ENCODE peak calls at places on chromosomes 13 and 19, in nine cellular contexts. E is neural progenitor cell, D is A549, R is heart right ventricle, Z is dorsolateral prefrontal cortex, C is pancreas, L is H7, J is AG10803, I is ovary. P is an unnamed sample.

GRCh38 chr19:11446652-11447301 is 11.3 kb downstream of the PRKCSH start:
- DNase-seq in E (peak; percentile 84), D (peak; percentile 70), R (peak; percentile 74), Z (peak; percentile 86), C (peak; percentile 84), L (peak; percentile 99), J (no peak), I (peak; percentile 56), P (peak; percentile 56)

GRCh38 chr13:102945324-102945815 is 99.5 kb downstream of the ERCC5 start:
- DNase-seq in E (no peak), D (no peak), R (no peak), Z (no peak), C (no peak), L (no peak), J (no peak), I (no peak), P (no peak)

GRCh38 chr13:52707375-52707774 is 32.2 kb downstream of the CNMD start:
- DNase-seq in E (no peak), D (no peak), R (no peak), Z (no peak), C (no peak), L (no peak), J (no peak), I (no peak), P (no peak)

GRCh38 chr19:18119243-18120105 is 21.9 kb downstream of the MAST3 start:
- DNase-seq in E (no peak), D (no peak), R (no peak), Z (no peak), C (no peak), L (peak; percentile 55), J (no peak), I (no peak), P (no peak)

GRCh38 chr19:32289566-32290210 is 55.7 kb upstream of the ZNF507 start:
- DNase-seq in E (no peak), D (no peak), R (no peak), Z (no peak), C (no peak), L (no peak), J (no peak), I (no peak), P (no peak)

GRCh38 chr19:16969127-16969526 is 57.5 kb downstream of the CPAMD8 start:
- DNase-seq in E (no peak), D (no peak), R (no peak), Z (no peak), C (no peak), L (no peak), J (no peak), I (no peak), P (no peak)

GRCh38 chr19:38263696-38264485 is 482 bp upstream of the SPINT2 start:
- DNase-seq in E (no peak), D (peak; percentile 78), R (no peak), Z (peak; percentile 66), C (peak; percentile 99), L (peak; percentile 100), J (peak; percentile 81), I (no peak), P (no peak)

GRCh38 chr13:30895773-30896172 is 10.3 kb upstream of the MEDAG start:
- DNase-seq in E (peak; percentile 22), D (no peak), R (peak; percentile 36), Z (no peak), C (no peak), L (no peak), J (peak; percentile 95), I (peak; percentile 56), P (peak; percentile 52)

GRCh38 chr19:13574933-13575332 is 68.7 kb upstream of the CACNA1A start:
- DNase-seq in E (peak; percentile 61), D (peak; percentile 12), R (no peak), Z (no peak), C (no peak), L (peak; percentile 61), J (peak; percentile 50), I (no peak), P (no peak)

GRCh38 chr19:13583753-13584152 is 77.5 kb upstream of the CACNA1A start:
- DNase-seq in E (no peak), D (no peak), R (no peak), Z (no peak), C (no peak), L (no peak), J (no peak), I (no peak), P (no peak)

GRCh38 chr19:13576726-13577125 is 70.4 kb upstream of the CACNA1A start:
- DNase-seq in E (no peak), D (no peak), R (no peak), Z (no peak), C (no peak), L (no peak), J (no peak), I (no peak), P (no peak)

GRCh38 chr19:13583114-13583513 is 76.8 kb upstream of the CACNA1A start:
- DNase-seq in E (no peak), D (no peak), R (no peak), Z (no peak), C (no peak), L (no peak), J (no peak), I (no peak), P (no peak)

DNA sequence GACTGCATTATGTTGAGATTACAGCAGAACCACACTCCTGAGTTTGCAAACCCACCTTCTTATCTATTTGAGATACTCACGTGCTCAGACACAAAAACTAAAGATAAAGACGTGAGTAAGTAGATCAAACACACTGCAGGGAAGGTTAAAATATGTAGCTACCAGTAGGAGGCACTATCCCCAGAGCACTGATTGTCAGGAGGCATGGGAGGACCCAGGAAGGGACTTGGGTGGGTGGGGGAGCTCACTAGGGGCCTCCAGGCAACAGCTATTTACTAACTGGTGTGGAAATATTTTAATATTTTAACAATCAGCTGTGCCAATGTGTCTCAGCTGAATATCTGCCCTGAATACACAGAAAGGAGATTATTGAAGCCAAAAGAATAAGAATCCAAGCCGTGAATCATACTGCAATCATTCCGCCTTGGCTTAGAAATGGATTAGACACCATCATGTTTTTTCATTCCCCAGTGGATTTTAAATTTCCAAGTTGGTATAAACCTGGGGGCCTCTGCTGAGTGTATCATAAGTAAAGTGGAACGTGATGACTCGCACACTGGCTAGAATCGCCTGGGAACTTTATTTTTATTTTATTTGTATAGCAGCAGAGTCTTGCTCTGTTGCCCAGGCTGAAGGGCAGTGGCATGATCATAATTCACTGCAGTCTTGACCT is 73.2 kb upstream of the CACNA1A start:
- DNase-seq in E (no peak), D (no peak), R (no peak), Z (no peak), C (no peak), L (no peak), J (peak; percentile 78), I (no peak), P (no peak)
- H3K4me3 ChIP-seq in E (no peak overlapping the region), D (no peak overlapping the region), R (no peak overlapping the region), Z (no peak overlapping the region), C (no peak overlapping the region), L (no peak overlapping the region), J (no peak overlapping the region), I (no peak overlapping the region), P (no peak overlapping the region)

DNA sequence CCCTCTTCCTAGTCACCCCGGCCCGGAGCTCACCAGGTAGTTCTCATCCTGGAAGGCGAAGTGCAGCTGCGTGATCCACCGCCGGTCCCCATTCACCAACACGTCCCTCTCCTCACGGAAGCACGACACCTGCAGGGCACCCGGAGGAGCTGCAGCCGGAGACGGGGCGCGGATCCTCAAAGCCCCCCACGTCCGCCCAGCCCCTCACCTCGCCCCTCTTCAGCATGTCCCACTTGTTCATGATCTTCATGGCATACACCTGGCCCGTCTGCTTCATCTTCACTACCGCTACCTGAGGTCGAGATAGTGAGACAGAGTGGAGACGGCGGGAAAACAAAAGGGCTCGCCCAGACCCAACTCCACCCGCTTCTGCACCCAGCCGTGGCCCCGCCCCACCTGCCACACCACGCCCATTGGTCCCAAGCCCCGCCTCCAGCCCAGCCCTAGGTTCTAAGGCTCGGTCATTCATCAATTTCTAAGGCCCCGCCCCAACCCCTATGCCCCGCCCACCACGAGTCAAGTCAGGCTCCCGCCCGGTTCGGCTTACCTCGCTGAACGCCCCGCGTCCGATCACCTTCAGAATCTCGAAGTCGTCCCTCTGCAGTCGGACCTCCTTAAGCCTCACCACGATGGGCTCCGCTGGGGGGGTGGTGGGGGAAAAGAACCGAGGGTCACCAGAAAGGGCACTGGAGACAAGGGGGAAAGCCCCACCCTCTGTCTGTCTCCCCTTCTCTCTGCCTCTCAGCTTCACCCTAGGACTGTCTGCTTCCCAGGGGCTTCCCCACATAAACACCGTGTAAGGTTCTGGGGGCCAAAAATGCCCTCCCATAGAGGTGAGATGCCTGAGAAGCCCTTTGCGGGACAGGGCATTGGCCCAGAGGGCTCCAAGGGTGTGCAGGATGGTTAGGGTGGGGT is 2.8 kb downstream of the DMPK start:
- DNase-seq in E (peak; percentile 96), D (peak; percentile 94), R (peak; percentile 81), Z (no peak), C (peak; percentile 98), L (peak; percentile 99), J (peak; percentile 47), I (peak; percentile 97), P (peak; percentile 78)
- H3K4me3 ChIP-seq in E (peak overlapping the region; percentile 47), D (peak overlapping the region; percentile 35), R (no peak overlapping the region), Z (no peak overlapping the region), C (no peak overlapping the region), L (peak overlapping the region; percentile 50), J (peak overlapping the region; percentile 77), I (peak overlapping the region; percentile 50), P (peak overlapping the region; percentile 75)

GRCh38 chr19:48480151-48480475 is 10.9 kb downstream of the CYTH2 start:
- DNase-seq in E (no peak), D (no peak), R (peak; percentile 72), Z (peak; percentile 70), C (peak; percentile 87), L (peak; percentile 69), J (peak; percentile 41), I (peak; percentile 73), P (peak; percentile 70)

GRCh38 chr19:48481846-48482639 is 12.9 kb downstream of the CYTH2 start:
- DNase-seq in E (no peak), D (no peak), R (no peak), Z (no peak), C (no peak), L (no peak), J (peak; percentile 55), I (no peak), P (no peak)

GRCh38 chr19:48480476-48481190 is 11.5 kb downstream of the CYTH2 start:
- DNase-seq in E (no peak), D (no peak), R (peak; percentile 64), Z (peak; percentile 53), C (peak; percentile 81), L (peak; percentile 69), J (peak; percentile 39), I (peak; percentile 65), P (peak; percentile 56)

GRCh38 chr19:48479686-48480085 is 10.5 kb downstream of the CYTH2 start:
- DNase-seq in E (no peak), D (no peak), R (no peak), Z (no peak), C (no peak), L (no peak), J (no peak), I (no peak), P (no peak)

GRCh38 chr19:48481191-48481500 is 12.0 kb downstream of the CYTH2 start:
- DNase-seq in E (no peak), D (no peak), R (no peak), Z (no peak), C (no peak), L (no peak), J (peak; percentile 64), I (no peak), P (no peak)
- H3K4me3 ChIP-seq in E (no peak overlapping the region), D (no peak overlapping the region), R (peak overlapping the region; percentile 51), Z (peak overlapping the region; percentile 51), C (no peak overlapping the region), L (peak overlapping the region; percentile 21), J (peak overlapping the region; percentile 50), I (peak overlapping the region; percentile 57), P (peak overlapping the region; percentile 73)

DNA sequence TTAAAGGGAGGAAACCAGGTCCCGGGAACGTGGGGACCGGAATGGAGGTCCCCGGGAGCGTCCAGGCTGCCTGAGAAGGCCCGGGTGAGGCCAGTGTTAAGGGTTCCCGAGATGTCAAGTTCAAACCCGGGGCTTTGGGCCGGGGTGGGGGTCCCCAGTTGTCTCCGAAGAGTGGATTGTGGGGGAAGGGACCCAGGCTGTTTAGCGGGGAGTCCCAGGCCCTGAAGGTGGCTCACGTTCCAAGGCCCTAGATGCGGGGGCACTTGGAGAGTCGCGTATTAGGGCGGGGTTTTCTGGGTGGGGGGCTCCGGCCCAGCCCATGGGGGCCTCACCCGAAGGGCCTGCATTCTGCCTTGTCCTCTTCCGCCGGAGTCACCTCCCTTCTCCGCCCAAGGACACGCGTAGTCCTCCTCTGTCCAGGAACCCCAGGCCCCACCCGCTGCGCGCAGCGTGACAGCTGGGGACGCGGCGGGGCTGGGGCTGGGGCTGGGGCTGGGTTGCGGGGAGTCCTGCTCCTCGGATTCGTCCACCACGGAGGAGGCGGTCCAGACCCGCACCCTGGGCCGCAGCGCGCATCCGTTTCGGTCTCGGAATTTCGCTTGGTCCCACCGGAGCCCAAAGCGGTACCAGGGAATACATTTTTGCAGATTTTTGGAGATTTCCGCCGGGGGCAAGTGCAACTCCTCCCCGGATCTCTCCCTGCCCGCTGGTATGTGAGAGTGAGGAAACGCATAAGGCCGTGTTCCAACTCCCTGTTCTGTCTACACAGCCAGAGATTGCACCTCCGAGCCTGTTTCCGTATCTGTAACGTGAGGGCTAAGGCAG is at the start of gene COX7A1:
- DNase-seq in E (no peak), D (no peak), R (peak; percentile 86), Z (peak; percentile 51), C (no peak), L (peak; percentile 57), J (peak; percentile 59), I (peak; percentile 68), P (peak; percentile 87)
- H3K4me3 ChIP-seq in E (no peak within 1 kb of the TSS), D (no peak within 1 kb of the TSS), R (peak within 1 kb of the TSS; percentile 66), Z (peak within 1 kb of the TSS; percentile 40), C (peak within 1 kb of the TSS; percentile 14), L (peak within 1 kb of the TSS; percentile 33), J (peak within 1 kb of the TSS; percentile 62), I (peak within 1 kb of the TSS; percentile 58), P (peak within 1 kb of the TSS; percentile 85)